ENCODE peak calls at places on chromosomes 1 and 21, in seven cellular contexts. Q is CD8-positive, alpha-beta T cell; K is lower lobe of right lung; G is RWPE2; Z is HCT116; A is lung; N is GM12878. F is an unnamed sample.
A peak's percentile ranks its signal among the peaks of the same experiment; 100 is the strongest.

GRCh38 chr1:224733021-224733911 is 117.1 kb downstream of the CNIH3 start:
- ATAC-seq in Q (no peak), K (peak; percentile 61), G (no peak), Z (no peak), A (peak; percentile 8), N (peak; percentile 70), F (peak; percentile 23)

GRCh38 chr1:212515329-212515760 is 82.6 kb downstream of the NENF start:
- ATAC-seq in Q (no peak), K (peak; percentile 2), G (no peak), Z (no peak), A (no peak), N (peak; percentile 46), F (no peak)

GRCh38 chr1:28267633-28268032 is 8.3 kb downstream of the SESN2 start:
- ATAC-seq in Q (no peak), K (no peak), G (no peak), Z (no peak), A (no peak), N (no peak), F (no peak)

GRCh38 chr1:95850165-95850649 is 616.2 kb downstream of the RWDD3 start:
- ATAC-seq in Q (no peak), K (no peak), G (no peak), Z (no peak), A (no peak), N (no peak), F (no peak)

GRCh38 chr21:43817157-43818086 is 28.0 kb downstream of the RRP1 start:
- ATAC-seq in Q (no peak), K (no peak), G (no peak), Z (no peak), A (no peak), N (peak; percentile 30), F (no peak)

GRCh38 chr1:89971600-89971999 is 23.3 kb upstream of the ZNF326 start:
- ATAC-seq in Q (no peak), K (no peak), G (peak; percentile 67), Z (no peak), A (no peak), N (peak; percentile 71), F (no peak)

GRCh38 chr1:59703918-59704378 is 110.8 kb upstream of the HOOK1 start:
- ATAC-seq in Q (no peak), K (no peak), G (no peak), Z (no peak), A (no peak), N (no peak), F (no peak)

GRCh38 chr1:156479093-156480014 is 21.2 kb downstream of the MEF2D start:
- ATAC-seq in Q (no peak), K (no peak), G (no peak), Z (no peak), A (no peak), N (no peak), F (no peak)

GRCh38 chr1:26084091-26084561 is 16.7 kb upstream of the TRIM63 start:
- ATAC-seq in Q (no peak), K (no peak), G (no peak), Z (no peak), A (no peak), N (no peak), F (no peak)

GRCh38 chr1:21304488-21304887 is 14.2 kb upstream of the ECE1 start:
- ATAC-seq in Q (no peak), K (no peak), G (no peak), Z (no peak), A (no peak), N (no peak), F (no peak)
- H3K4me1 ChIP-seq in Q (peaks cover 46% of the 10 kb centered on the region), K (peaks cover 48% of the 10 kb centered on the region), G (peaks cover 16% of the 10 kb centered on the region), Z (peaks cover 30% of the 10 kb centered on the region), A (peaks cover 21% of the 10 kb centered on the region), N (no peaks in the 10 kb centered on the region), F (peaks cover 41% of the 10 kb centered on the region)

GRCh38 chr1:218462116-218462515 is 117.0 kb downstream of the TGFB2 start:
- ATAC-seq in Q (no peak), K (no peak), G (no peak), Z (no peak), A (no peak), N (no peak), F (no peak)
- H3K4me1 ChIP-seq in Q (no peaks in the 10 kb centered on the region), K (peaks cover 40% of the 10 kb centered on the region), G (peaks cover 25% of the 10 kb centered on the region), Z (peaks cover 24% of the 10 kb centered on the region), A (peaks cover 7% of the 10 kb centered on the region), N (no peaks in the 10 kb centered on the region), F (peaks cover 17% of the 10 kb centered on the region)

DNA sequence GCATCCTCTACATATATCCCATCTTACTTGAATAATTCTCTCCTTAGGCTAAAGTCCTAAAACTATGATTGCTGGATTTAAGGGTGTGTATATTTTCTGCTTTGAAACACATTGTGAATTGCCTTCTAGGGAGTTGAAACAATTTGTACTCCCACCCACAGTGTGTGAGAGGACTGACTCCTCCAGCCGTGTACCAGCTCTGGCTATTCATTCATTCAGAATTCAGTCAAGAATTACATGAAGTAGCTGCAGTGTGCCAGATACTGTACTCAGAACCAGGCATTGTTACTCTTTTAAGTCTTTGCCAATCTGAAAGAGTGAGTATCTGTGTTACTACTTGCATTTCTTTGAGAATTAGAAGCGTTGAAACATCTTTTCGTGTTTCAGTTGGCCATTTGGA is 135.0 kb downstream of the DHRS3 start:
- ATAC-seq in Q (no peak), K (no peak), G (no peak), Z (no peak), A (no peak), N (no peak), F (no peak)
- H3K4me1 ChIP-seq in Q (peaks cover 44% of the 10 kb centered on the region), K (peaks cover 70% of the 10 kb centered on the region), G (peaks cover 38% of the 10 kb centered on the region), Z (peaks cover 71% of the 10 kb centered on the region), A (peaks cover 40% of the 10 kb centered on the region), N (peaks cover 11% of the 10 kb centered on the region), F (peaks cover 38% of the 10 kb centered on the region)

GRCh38 chr1:9366943-9367780 is 74.5 kb downstream of the SPSB1 start:
- ATAC-seq in Q (no peak), K (no peak), G (no peak), Z (no peak), A (no peak), N (no peak), F (no peak)
- H3K4me1 ChIP-seq in Q (peaks cover 11% of the 10 kb centered on the region), K (peaks cover 21% of the 10 kb centered on the region), G (no peaks in the 10 kb centered on the region), Z (no peaks in the 10 kb centered on the region), A (peaks cover 4% of the 10 kb centered on the region), N (peaks cover 3% of the 10 kb centered on the region), F (peaks cover 4% of the 10 kb centered on the region)

GRCh38 chr1:43850599-43851233 is 82.9 kb upstream of the ARTN start:
- ATAC-seq in Q (no peak), K (no peak), G (no peak), Z (no peak), A (no peak), N (no peak), F (no peak)
- H3K4me1 ChIP-seq in Q (peaks cover 10% of the 10 kb centered on the region), K (peaks cover 18% of the 10 kb centered on the region), G (peaks cover 21% of the 10 kb centered on the region), Z (peaks cover 10% of the 10 kb centered on the region), A (peaks cover 11% of the 10 kb centered on the region), N (peaks cover 16% of the 10 kb centered on the region), F (no peaks in the 10 kb centered on the region)

F was measured in gastroesophageal sphincter.